ENCODE peak calls at places on chromosomes 1 and 21, in four cellular contexts. One of them, this sample, is unnamed.

GRCh38 chr1:193406901-193407300 is 220.5 kb upstream of the B3GALT2 start:
- DNase-seq in WTC11: no peak
- DNase-seq in K562: peak
- DNase-seq in HepG2: peak
- DNase-seq in this sample: no peak

GRCh38 chr1:19824541-19824940 is 9.5 kb upstream of the RNF186 start:
- DNase-seq in WTC11: no peak
- DNase-seq in K562: no peak
- DNase-seq in HepG2: no peak
- DNase-seq in this sample: no peak

GRCh38 chr1:240352769-240353168 is 259.2 kb downstream of the GREM2 start:
- DNase-seq in WTC11: no peak
- DNase-seq in K562: no peak
- DNase-seq in HepG2: no peak
- DNase-seq in this sample: no peak

GRCh38 chr1:108556079-108556478 is 3.8 kb upstream of the EEIG2 start:
- DNase-seq in WTC11: no peak
- DNase-seq in K562: no peak
- DNase-seq in HepG2: no peak
- DNase-seq in this sample: no peak

GRCh38 chr21:35469446-35469845 is 420.3 kb upstream of the RUNX1 start:
- DNase-seq in WTC11: no peak
- DNase-seq in K562: no peak
- DNase-seq in HepG2: no peak
- DNase-seq in this sample: no peak

GRCh38 chr1:246724725-246725095 is 501 bp downstream of the SCCPDH start:
- DNase-seq in WTC11: peak
- DNase-seq in K562: peak
- DNase-seq in HepG2: no peak
- DNase-seq in this sample: no peak

GRCh38 chr1:27119270-27119618 is 35.7 kb downstream of the SLC9A1 start:
- DNase-seq in WTC11: no peak
- DNase-seq in K562: no peak
- DNase-seq in HepG2: no peak
- DNase-seq in this sample: no peak

GRCh38 chr1:57204942-57205787 is 218.7 kb downstream of the DAB1 start:
- DNase-seq in WTC11: no peak
- DNase-seq in K562: no peak
- DNase-seq in HepG2: no peak
- DNase-seq in this sample: no peak

GRCh38 chr1:54861070-54861761 is 25.8 kb downstream of the DHCR24 start:
- DNase-seq in WTC11: no peak
- DNase-seq in K562: peak
- DNase-seq in HepG2: peak
- DNase-seq in this sample: peak

GRCh38 chr1:162003825-162004205 is 19.9 kb downstream of the OLFML2B start:
- DNase-seq in WTC11: no peak
- DNase-seq in K562: no peak
- DNase-seq in HepG2: no peak
- DNase-seq in this sample: no peak

GRCh38 chr1:36142121-36142520 is 7.2 kb downstream of the TRAPPC3 start:
- DNase-seq in WTC11: no peak
- DNase-seq in K562: no peak
- DNase-seq in HepG2: no peak
- DNase-seq in this sample: no peak

GRCh38 chr1:53617382-53618217 is 121.4 kb downstream of the GLIS1 start:
- DNase-seq in WTC11: no peak
- DNase-seq in K562: no peak
- DNase-seq in HepG2: no peak
- DNase-seq in this sample: no peak

GRCh38 chr1:115764541-115764940 is 4.0 kb downstream of the CASQ2 start:
- DNase-seq in WTC11: no peak
- DNase-seq in K562: peak
- DNase-seq in HepG2: peak
- DNase-seq in this sample: no peak

GRCh38 chr21:35390013-35390776 is 341.1 kb upstream of the RUNX1 start:
- DNase-seq in WTC11: no peak
- DNase-seq in K562: no peak
- DNase-seq in HepG2: no peak
- DNase-seq in this sample: no peak

GRCh38 chr1:32066489-32066873 is 6.3 kb upstream of the TMEM39B start:
- DNase-seq in WTC11: no peak
- DNase-seq in K562: peak
- DNase-seq in HepG2: no peak
- DNase-seq in this sample: no peak

GRCh38 chr1:103250441-103250861 is 142.1 kb upstream of the COL11A1 start:
- DNase-seq in WTC11: peak
- DNase-seq in K562: no peak
- DNase-seq in HepG2: no peak
- DNase-seq in this sample: no peak

GRCh38 chr1:56029329-56030003 is 549.9 kb downstream of the PLPP3 start:
- DNase-seq in WTC11: no peak
- DNase-seq in K562: no peak
- DNase-seq in HepG2: peak
- DNase-seq in this sample: peak

GRCh38 chr1:204503913-204504519 is 9.4 kb upstream of the PIK3C2B start:
- DNase-seq in WTC11: no peak
- DNase-seq in K562: no peak
- DNase-seq in HepG2: peak
- DNase-seq in this sample: no peak

GRCh38 chr1:163205513-163205912 is 2.8 kb upstream of the RGS5 start:
- DNase-seq in WTC11: no peak
- DNase-seq in K562: no peak
- DNase-seq in HepG2: no peak
- DNase-seq in this sample: no peak

GRCh38 chr1:201006450-201006849 is 17.1 kb downstream of the KIF21B start:
- DNase-seq in WTC11: no peak
- DNase-seq in K562: peak
- DNase-seq in HepG2: no peak
- DNase-seq in this sample: no peak

GRCh38 chr21:33924766-33925100 is 9.1 kb upstream of the ATP5PO start:
- DNase-seq in WTC11: no peak
- DNase-seq in K562: no peak
- DNase-seq in HepG2: no peak
- DNase-seq in this sample: no peak

GRCh38 chr1:161502181-161502580 is 3.1 kb upstream of the FCGR2A start:
- DNase-seq in WTC11: no peak
- DNase-seq in K562: no peak
- DNase-seq in HepG2: no peak
- DNase-seq in this sample: no peak

GRCh38 chr1:8448906-8449661 is 131.2 kb downstream of the SLC45A1 start:
- DNase-seq in WTC11: no peak
- DNase-seq in K562: no peak
- DNase-seq in HepG2: no peak
- DNase-seq in this sample: no peak

GRCh38 chr1:243542726-243543415 is 287.0 kb downstream of the SDCCAG8 start:
- DNase-seq in WTC11: no peak
- DNase-seq in K562: no peak
- DNase-seq in HepG2: no peak
- DNase-seq in this sample: no peak

GRCh38 chr1:226644541-226645176 is 94.4 kb downstream of the ITPKB start:
- DNase-seq in WTC11: no peak
- DNase-seq in K562: no peak
- DNase-seq in HepG2: no peak
- DNase-seq in this sample: no peak

GRCh38 chr1:32275424-32275823 is 16.5 kb upstream of the HDAC1 start:
- DNase-seq in WTC11: peak
- DNase-seq in K562: no peak
- DNase-seq in HepG2: no peak
- DNase-seq in this sample: no peak

GRCh38 chr1:8133657-8134430 is 107.7 kb upstream of the ERRFI1 start:
- DNase-seq in WTC11: no peak
- DNase-seq in K562: no peak
- DNase-seq in HepG2: peak
- DNase-seq in this sample: no peak

GRCh38 chr1:46081620-46082019 is 50.8 kb downstream of the PIK3R3 start:
- DNase-seq in WTC11: no peak
- DNase-seq in K562: no peak
- DNase-seq in HepG2: no peak
- DNase-seq in this sample: no peak

GRCh38 chr1:244730153-244730933 is 77.4 kb downstream of the DESI2 start:
- DNase-seq in WTC11: peak
- DNase-seq in K562: no peak
- DNase-seq in HepG2: no peak
- DNase-seq in this sample: no peak

GRCh38 chr1:201009967-201010645 is 13.4 kb downstream of the KIF21B start:
- DNase-seq in WTC11: peak
- DNase-seq in K562: no peak
- DNase-seq in HepG2: no peak
- DNase-seq in this sample: no peak

GRCh38 chr1:77313491-77313890 is 31.7 kb downstream of the AK5 start:
- DNase-seq in WTC11: peak
- DNase-seq in K562: peak
- DNase-seq in HepG2: peak
- DNase-seq in this sample: no peak

GRCh38 chr1:995665-996633 is 3.9 kb downstream of the HES4 start:
- DNase-seq in WTC11: no peak
- DNase-seq in K562: no peak
- DNase-seq in HepG2: peak
- DNase-seq in this sample: no peak

GRCh38 chr1:240705584-240705983 is 93.6 kb upstream of the GREM2 start:
- DNase-seq in WTC11: no peak
- DNase-seq in K562: no peak
- DNase-seq in HepG2: no peak
- DNase-seq in this sample: no peak

GRCh38 chr21:41509206-41509496 is 1.2 kb upstream of the TMPRSS2 start:
- DNase-seq in WTC11: no peak
- DNase-seq in K562: no peak
- DNase-seq in HepG2: no peak
- DNase-seq in this sample: no peak

GRCh38 chr21:41508415-41509205 is 652 bp upstream of the TMPRSS2 start:
- DNase-seq in WTC11: no peak
- DNase-seq in K562: no peak
- DNase-seq in HepG2: no peak
- DNase-seq in this sample: no peak

GRCh38 chr21:41506005-41506404 is 2.0 kb downstream of the TMPRSS2 start:
- DNase-seq in WTC11: no peak
- DNase-seq in K562: no peak
- DNase-seq in HepG2: no peak
- DNase-seq in this sample: no peak

GRCh38 chr21:41506526-41507520 is 1.1 kb downstream of the TMPRSS2 start:
- DNase-seq in WTC11: peak
- DNase-seq in K562: no peak
- DNase-seq in HepG2: no peak
- DNase-seq in this sample: no peak

GRCh38 chr21:41507521-41508414 is at the start of gene TMPRSS2:
- DNase-seq in WTC11: peak
- DNase-seq in K562: no peak
- DNase-seq in HepG2: no peak
- DNase-seq in this sample: no peak
- TF ChIP-seq NR2C2 in WTC11: no peak
- TF ChIP-seq NR2C2 in K562: no peak
- TF ChIP-seq NR2C2 in HepG2: no peak
- TF ChIP-seq NR2C2 in this sample: no peak

DNA sequence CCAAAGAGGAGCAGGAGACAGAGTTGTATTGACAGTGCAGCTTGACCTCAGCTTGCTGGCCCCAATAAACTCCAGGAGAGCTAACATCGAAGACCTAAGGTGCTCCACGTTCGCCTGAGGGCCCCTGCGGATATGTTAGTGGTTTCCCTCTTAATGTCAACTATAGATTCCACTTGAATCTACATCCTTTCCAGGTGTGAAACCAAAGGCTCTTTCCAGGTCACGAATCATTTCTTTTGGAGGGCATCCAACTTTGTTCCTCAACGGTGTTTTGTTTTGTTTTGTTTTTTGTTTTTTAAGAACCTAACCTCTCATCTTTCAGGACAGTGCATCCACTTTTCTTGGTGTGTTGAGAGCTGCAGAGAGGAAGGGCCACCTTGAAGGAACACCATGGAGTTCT is 267.6 kb upstream of the SGIP1 start:
- DNase-seq in WTC11: no peak
- DNase-seq in K562: no peak
- DNase-seq in HepG2: no peak
- DNase-seq in this sample: no peak
- TF ChIP-seq NR2C2 in WTC11: no peak
- TF ChIP-seq NR2C2 in K562: no peak
- TF ChIP-seq NR2C2 in HepG2: no peak
- TF ChIP-seq NR2C2 in this sample: no peak

DNA sequence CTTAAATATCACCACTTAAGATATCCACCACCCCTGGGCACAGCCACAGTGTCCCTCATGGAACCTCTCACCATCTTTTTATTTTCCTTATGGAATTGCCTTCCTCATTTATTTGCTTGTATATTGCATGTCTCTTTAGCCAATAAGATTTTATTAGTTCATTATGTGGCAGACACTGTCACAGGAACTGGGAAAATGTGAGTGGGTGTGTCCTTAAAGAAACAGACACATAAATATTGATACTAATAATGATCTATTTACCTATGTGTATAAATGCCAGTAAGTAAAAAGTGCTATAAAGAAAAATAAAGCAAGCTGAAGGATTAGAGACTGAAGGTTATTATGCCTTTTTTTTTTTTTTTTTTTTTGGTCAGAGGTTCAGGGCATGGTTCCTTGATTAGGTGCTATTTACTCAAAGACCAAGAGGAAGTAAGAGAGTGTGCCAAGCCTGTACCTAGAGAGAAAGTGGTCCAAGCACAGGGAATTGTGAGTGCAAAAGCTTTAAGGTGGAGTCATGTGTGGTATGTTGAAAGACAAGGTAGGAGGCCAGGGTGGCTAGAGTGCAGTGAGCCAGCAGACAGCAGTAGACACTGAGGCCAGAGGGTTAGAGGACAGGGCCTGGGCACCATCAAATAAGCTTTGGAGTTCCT is 589.0 kb downstream of the USP25 start:
- DNase-seq in WTC11: no peak
- DNase-seq in K562: no peak
- DNase-seq in HepG2: no peak
- DNase-seq in this sample: no peak
- TF ChIP-seq NR2C2 in WTC11: no peak
- TF ChIP-seq NR2C2 in K562: no peak
- TF ChIP-seq NR2C2 in HepG2: no peak
- TF ChIP-seq NR2C2 in this sample: no peak

DNA sequence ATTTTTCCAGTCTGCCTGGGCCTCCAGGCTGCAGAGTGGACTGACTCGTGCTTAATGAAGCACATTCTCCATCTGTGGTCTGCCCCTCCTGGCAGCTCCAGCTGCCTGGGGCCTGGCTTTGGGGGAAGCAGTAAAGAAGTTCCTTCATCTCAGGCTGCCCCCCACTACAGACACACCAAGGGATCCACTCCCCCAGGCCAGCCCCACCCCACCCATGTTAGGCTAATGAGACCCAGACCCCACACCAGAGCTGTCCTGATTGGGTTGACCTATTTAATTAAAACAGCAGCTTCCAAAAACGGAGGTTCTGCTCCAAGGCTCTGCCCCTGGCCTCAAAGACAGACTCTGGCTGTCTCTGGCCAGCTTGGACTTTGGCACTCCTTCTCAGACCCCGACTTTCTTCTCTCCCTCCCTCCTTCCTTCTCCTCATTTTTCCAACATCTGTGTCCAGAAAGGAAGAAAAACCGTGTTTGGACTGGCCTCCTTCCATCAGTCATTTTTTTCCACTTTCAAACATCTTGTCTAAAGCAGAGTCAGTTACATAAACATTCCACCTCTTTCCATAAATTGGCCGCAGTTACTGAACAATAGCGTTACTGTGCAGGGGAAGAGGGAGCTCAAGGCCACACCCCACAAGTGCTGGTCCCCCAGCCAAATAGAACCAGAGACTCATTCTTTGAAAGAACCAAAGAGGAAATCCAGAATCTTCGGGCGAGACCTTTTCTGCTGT is 29.7 kb downstream of the SERTAD4 start:
- DNase-seq in WTC11: no peak
- DNase-seq in K562: no peak
- DNase-seq in HepG2: peak
- DNase-seq in this sample: no peak
- TF ChIP-seq NR2C2 in WTC11: no peak
- TF ChIP-seq NR2C2 in K562: no peak
- TF ChIP-seq NR2C2 in HepG2: no peak
- TF ChIP-seq NR2C2 in this sample: no peak

This sample was measured in GM12878.